ENCODE peak calls at places on chromosomes 5 and 9, in five cellular contexts. T is IMR-90, A is esophagus squamous epithelium, B is body of pancreas, K is ascending aorta. V is an unnamed sample. For H3K4me1 and H3K27me3, the result is how much of the 10 kb centered on the place peaks cover.

GRCh38 chr5:173456751-173457171 is 128.5 kb upstream of the STC2 start:
- DNase-seq in T (peak), A (no peak), B (no peak), K (no peak), V (peak)

GRCh38 chr9:135019224-135019623 is 68.2 kb upstream of the OLFM1 start:
- DNase-seq in T (no peak), A (no peak), B (no peak), K (no peak), V (no peak)

GRCh38 chr9:35758475-35759050 is 4.5 kb upstream of the MSMP start:
- DNase-seq in T (no peak), A (no peak), B (no peak), K (no peak), V (no peak)

GRCh38 chr5:67983251-67983941 is 232.2 kb upstream of the PIK3R1 start:
- DNase-seq in T (peak), A (no peak), B (no peak), K (no peak), V (peak)

GRCh38 chr9:136011703-136012496 is 50.7 kb upstream of the UBAC1 start:
- DNase-seq in T (peak), A (no peak), B (peak), K (peak), V (no peak)

GRCh38 chr9:113228130-113228665 is 6.9 kb downstream of the SLC31A1 start:
- DNase-seq in T (no peak), A (no peak), B (no peak), K (no peak), V (no peak)

GRCh38 chr9:134839441-134840125 is 41.0 kb upstream of the FCN2 start:
- DNase-seq in T (no peak), A (no peak), B (no peak), K (no peak), V (no peak)

GRCh38 chr5:147918101-147918500 is 11.8 kb upstream of the C5orf46 start:
- DNase-seq in T (peak), A (no peak), B (no peak), K (no peak), V (peak)

GRCh38 chr5:131749138-131749537 is 47.7 kb downstream of the FNIP1 start:
- DNase-seq in T (peak), A (no peak), B (no peak), K (no peak), V (peak)

GRCh38 chr5:14250094-14250777 is 107.1 kb downstream of the TRIO start:
- DNase-seq in T (peak), A (no peak), B (peak), K (no peak), V (no peak)

GRCh38 chr5:149256451-149256850 is 15.2 kb upstream of the AFAP1L1 start:
- DNase-seq in T (peak), A (no peak), B (no peak), K (no peak), V (no peak)

GRCh38 chr9:97447030-97447429 is 35.1 kb downstream of the TDRD7 start:
- DNase-seq in T (no peak), A (no peak), B (no peak), K (no peak), V (no peak)

GRCh38 chr5:89885670-89886069 is 523.9 kb downstream of the CETN3 start:
- DNase-seq in T (no peak), A (no peak), B (no peak), K (no peak), V (no peak)
- TF ChIP-seq CTCF in T (no peak), A (no peak), B (no peak), K (no peak), V (no peak)

GRCh38 chr5:157267766-157268480 is 2.0 kb downstream of the CYFIP2 start:
- DNase-seq in T (no peak), A (no peak), B (no peak), K (no peak), V (peak)

GRCh38 chr5:157266286-157267007 is 524 bp downstream of the CYFIP2 start:
- DNase-seq in T (no peak), A (no peak), B (peak), K (no peak), V (peak)

GRCh38 chr5:157265714-157266285 is at the start of gene CYFIP2:
- DNase-seq in T (peak), A (peak), B (peak), K (peak), V (peak)

GRCh38 chr5:157269165-157269671 is 3.3 kb downstream of the CYFIP2 start:
- DNase-seq in T (no peak), A (no peak), B (no peak), K (no peak), V (no peak)

GRCh38 chr5:157267025-157267424 is 1.1 kb downstream of the CYFIP2 start:
- DNase-seq in T (no peak), A (no peak), B (no peak), K (no peak), V (peak)
- H3K4me1 ChIP-seq in T (under half), A (under half), B (under half), K (under half), V (under half)

DNA sequence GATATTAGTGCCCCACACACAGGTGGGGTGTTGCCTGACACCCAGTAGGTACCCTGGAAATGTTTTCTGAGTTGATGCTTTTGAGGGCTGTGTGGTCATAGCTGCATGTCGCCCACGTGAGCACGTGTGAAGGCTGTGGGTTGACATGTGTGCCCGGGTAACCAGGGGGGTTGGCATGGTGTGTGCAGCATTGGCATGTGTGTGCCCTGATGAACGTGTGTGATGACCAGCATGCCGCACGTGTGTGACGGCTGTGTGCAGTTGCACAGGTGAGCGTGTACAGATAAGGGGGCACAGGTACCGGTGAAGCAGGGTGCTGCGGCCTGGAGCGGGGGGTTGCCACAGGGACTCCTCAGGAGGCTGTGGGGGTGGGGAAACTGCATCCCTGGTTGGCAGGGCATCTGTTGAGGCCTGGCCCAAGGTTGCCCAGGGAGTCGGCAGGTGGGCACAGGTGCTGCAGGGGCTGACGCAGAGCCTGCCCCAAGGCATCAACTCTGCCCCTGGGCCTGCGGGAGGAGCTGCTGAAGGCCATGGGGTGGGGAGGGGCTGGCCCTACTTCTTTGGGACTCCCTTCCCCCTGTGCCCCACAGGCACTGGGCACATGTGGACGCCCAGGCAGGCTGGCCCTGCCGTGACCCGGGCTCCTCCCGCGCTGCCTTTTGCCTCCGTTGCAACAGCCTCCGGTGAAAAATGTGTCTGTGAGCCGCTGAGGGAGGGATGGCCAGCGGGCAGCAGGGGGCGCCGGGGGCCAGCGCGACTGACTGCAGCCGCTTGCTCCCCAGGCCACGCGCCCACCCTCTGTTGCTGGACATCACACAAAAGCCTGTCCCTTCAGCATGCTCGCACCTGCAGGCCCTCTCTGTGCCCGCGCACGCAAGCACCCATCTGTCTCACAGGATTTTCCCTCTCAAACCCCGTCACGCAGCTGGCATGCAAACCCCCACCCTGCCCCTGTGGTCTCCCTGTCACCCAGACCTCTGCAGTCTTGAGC is 2.2 kb downstream of the UNC5A start:
- DNase-seq in T (no peak), A (no peak), B (no peak), K (no peak), V (no peak)
- H3K27me3 ChIP-seq in T (half or more), A (under half), B (under half), K (under half), V (under half)

GRCh38 chr5:135830384-135831275 is 3.8 kb upstream of the SLC25A48 start:
- DNase-seq in T (no peak), A (no peak), B (no peak), K (peak), V (no peak)
- TF ChIP-seq CTCF in T (no peak), A (no peak), B (no peak), K (no peak), V (no peak)

DNA sequence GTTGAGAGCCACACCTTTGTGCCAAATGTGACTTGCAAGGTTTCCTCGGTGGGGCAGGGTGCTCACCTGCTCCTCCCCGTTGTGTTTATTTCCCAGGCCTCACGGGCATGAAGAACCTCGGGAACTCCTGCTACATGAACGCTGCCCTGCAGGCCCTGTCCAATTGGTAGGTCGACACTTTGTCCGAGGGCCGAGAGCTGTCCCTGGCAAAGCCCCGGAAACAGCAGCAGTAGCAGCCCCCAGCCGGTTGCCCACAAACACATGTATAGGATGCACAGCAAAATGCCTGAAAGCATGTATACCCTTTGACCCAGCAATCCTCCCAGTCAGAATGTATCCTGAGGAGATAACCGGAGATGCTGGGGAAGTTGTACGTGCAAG is 26.2 kb downstream of the USP20 start:
- DNase-seq in T (no peak), A (no peak), B (no peak), K (no peak), V (no peak)
- H3K4me1 ChIP-seq in T (under half), A (under half), B (under half), K (under half), V (under half)

GRCh38 chr9:73265876-73266275 is 114.2 kb downstream of the ANXA1 start:
- DNase-seq in T (no peak), A (no peak), B (no peak), K (no peak), V (no peak)

GRCh38 chr9:73269430-73270101 is 117.9 kb downstream of the ANXA1 start:
- DNase-seq in T (peak), A (no peak), B (no peak), K (no peak), V (peak)

DNA sequence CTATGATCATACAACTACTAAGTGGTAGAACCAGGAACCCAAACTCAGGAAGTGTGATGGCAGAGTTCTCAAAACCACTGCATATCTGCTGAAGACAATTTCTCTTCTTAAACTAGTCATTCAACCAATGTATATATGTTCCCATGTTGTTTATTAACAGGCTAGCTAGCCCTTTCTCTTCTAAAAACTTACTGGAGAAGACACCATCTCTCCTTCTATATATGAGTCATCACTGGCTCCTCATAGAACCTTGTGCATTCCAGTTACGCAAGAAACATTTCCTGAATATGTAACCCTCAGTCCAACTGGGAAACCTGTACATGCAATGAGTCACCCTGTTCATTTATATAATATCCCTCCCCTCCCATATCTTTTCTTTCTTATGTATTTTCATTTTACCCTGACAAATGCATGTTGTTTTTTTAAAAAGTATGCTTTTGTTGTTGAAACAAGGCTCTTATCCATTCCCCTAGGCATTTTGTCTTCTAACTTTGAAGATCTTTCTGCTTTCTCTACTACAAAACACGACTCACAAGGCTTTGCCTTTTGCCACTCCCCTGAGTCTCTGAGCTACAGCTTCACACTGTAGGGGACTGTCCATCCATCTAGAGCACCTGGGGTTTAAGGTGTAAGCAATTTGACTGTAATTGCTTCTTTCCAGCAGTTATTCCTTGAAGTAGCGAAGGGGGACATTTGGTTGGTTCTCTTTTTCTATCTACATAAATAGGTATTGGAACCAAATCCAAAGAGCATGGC is 119.5 kb downstream of the ANXA1 start:
- DNase-seq in T (peak), A (no peak), B (no peak), K (no peak), V (peak)
- H3K27me3 ChIP-seq in T (under half), A (under half), B (under half), K (under half), V (under half)

DNA sequence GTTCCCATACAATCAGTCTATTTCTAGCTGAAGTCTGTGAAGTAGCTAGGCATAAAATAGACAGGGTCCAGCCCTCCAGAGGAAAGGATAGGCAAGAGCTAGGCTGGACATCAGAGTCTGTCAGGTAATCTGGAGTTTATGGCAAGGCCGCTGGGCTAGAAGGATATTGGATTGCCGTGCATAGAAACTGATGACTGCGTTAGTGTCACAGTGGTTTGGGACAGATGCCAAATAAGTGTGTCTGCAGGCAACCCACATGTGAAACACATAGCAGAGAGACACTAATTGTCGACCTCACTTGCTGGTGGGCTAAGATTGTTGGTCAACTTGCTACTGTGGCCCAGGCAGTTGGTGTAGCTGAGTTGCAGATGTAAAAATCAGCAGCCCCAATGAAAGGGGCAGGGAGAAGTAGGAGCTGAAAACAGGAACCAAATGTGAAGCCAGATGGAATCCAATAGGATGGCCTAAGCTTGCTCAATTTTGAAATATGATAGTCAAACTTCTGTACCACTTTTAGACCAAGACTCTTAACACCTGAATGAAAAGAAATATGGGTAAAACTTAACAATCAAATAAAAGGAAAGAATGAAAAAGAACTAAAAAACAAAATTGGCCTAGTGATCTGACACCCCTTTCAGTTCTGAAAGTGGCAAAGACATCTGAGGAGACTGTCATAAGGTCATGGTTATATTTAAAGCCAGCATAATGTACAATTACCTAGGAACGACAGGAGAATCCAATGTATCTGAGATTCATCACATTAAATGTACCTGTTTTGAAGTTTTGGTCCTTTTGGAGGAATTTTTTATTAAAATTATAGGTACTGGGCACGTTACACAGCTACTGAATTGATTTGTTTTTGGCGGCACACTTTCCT is 243.3 kb upstream of the ACTBL2 start:
- DNase-seq in T (no peak), A (no peak), B (no peak), K (no peak), V (no peak)
- TF ChIP-seq CTCF in T (no peak), A (no peak), B (no peak), K (no peak), V (no peak)

GRCh38 chr5:109739741-109740140 is 50.0 kb downstream of the MAN2A1 start:
- DNase-seq in T (peak), A (no peak), B (no peak), K (no peak), V (peak)
- H3K4me1 ChIP-seq in T (under half), A (under half), B (under half), K (under half), V (under half)

DNA sequence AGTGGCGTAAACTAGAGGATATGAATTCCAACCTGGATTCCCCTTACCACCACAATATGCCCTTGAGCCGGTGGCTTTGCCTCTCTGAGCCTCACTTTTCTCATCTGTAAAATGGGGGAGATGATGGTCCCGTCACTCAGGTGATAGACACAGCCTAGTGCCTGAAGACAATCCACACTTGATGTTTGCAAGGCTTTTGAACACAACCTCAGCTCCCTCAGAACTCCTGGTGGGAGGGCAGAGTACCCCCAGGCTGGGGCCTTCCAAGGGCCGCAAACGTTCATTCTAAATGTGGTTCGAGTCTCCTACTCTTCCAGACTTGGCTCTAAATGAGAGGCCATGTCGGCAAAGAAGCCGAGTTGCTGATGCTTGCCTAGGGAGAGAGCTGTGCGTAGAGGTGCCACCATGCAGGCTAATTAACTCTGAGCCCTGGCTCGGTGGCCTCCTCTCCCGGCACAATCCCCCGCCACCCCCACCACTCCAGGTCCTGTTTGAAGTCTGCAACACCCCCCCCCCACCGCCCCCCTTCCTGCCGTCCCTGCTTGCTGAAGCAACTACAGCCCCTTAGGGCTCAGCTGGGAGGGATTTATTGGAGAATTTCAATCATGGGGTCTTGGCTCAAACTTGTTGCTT is 97.7 kb upstream of the LMX1B start:
- DNase-seq in T (no peak), A (no peak), B (no peak), K (no peak), V (no peak)
- H3K27me3 ChIP-seq in T (under half), A (under half), B (under half), K (under half), V (under half)

V was measured in PC-3.